ENCODE peak calls at places on chromosomes 3 and 15, in six cellular contexts. E, A, U, P, Q and T are unnamed samples.

GRCh38 chr15:99446565-99447496 is 119.0 kb upstream of the MEF2A start:
- DNase-seq in P (peak; percentile 32), U (no peak), A (peak; percentile 61), Q (peak; percentile 53), E (peak; percentile 4), T (no peak)

GRCh38 chr3:170485696-170486095 is 67.0 kb downstream of the CLDN11 start:
- DNase-seq in E (no peak), U (no peak), Q (no peak), P (no peak), A (no peak), T (no peak)

GRCh38 chr3:117526485-117527079 is 817.0 kb downstream of the TUSC7 start:
- DNase-seq in P (peak; percentile 66), A (no peak), U (no peak), Q (no peak), E (no peak), T (no peak)

GRCh38 chr3:174495231-174495755 is 363.8 kb upstream of the NAALADL2 start:
- DNase-seq in E (no peak), P (no peak), U (no peak), Q (no peak), A (no peak), T (no peak)

GRCh38 chr3:35733276-35733675 is 94.0 kb downstream of the ARPP21 start:
- DNase-seq in Q (no peak), U (no peak), P (no peak), E (no peak), A (no peak), T (no peak)

GRCh38 chr15:43553021-43553420 is 35.6 kb downstream of the MAP1A start:
- DNase-seq in U (no peak), E (no peak), P (no peak), Q (no peak), A (no peak), T (no peak)

GRCh38 chr15:95446854-95447253 is 883.6 kb upstream of the NR2F2 start:
- DNase-seq in E (no peak), P (no peak), A (no peak), U (no peak), Q (no peak), T (no peak)

GRCh38 chr3:622314-622713 is 425.8 kb downstream of the CHL1 start:
- DNase-seq in U (no peak), A (no peak), P (no peak), Q (no peak), E (no peak), T (no peak)

GRCh38 chr3:11637901-11638668 is 5.6 kb downstream of the VGLL4 start:
- DNase-seq in Q (no peak), E (no peak), U (no peak), P (no peak), A (no peak), T (no peak)

GRCh38 chr3:13710251-13710650 is 161.3 kb downstream of the FBLN2 start:
- DNase-seq in E (no peak), A (no peak), Q (peak; percentile 21), U (no peak), P (no peak), T (no peak)

GRCh38 chr3:27669505-27670085 is 52.5 kb downstream of the EOMES start:
- DNase-seq in U (no peak), A (no peak), Q (no peak), P (no peak), E (no peak), T (no peak)

GRCh38 chr3:113912551-113913246 is 35.1 kb upstream of the ZDHHC23 start:
- DNase-seq in A (no peak), U (no peak), Q (no peak), P (peak; percentile 65), E (no peak), T (no peak)
- H3K4me3 ChIP-seq in A (no peak overlapping the region), U (no peak overlapping the region), Q (no peak overlapping the region), P (no peak overlapping the region), E (no peak overlapping the region), T (no peak overlapping the region)

GRCh38 chr15:79023918-79024317 is 66.7 kb downstream of the RASGRF1 start:
- DNase-seq in U (no peak), Q (no peak), E (no peak), A (no peak), P (no peak), T (no peak)
- TF ChIP-seq CTCF in U (no peak), Q (no peak), E (no peak), A (no peak), P (no peak), T (no peak)

GRCh38 chr3:86950717-86951116 is 40.2 kb downstream of the VGLL3 start:
- DNase-seq in P (no peak), A (no peak), Q (no peak), U (no peak), E (no peak), T (no peak)
- H3K4me1 ChIP-seq in P (peaks cover 5% of the 10 kb centered on the region), A (no peaks in the 10 kb centered on the region), Q (peaks cover 10% of the 10 kb centered on the region), U (no peaks in the 10 kb centered on the region), E (no peaks in the 10 kb centered on the region), T (peaks cover 5% of the 10 kb centered on the region)

GRCh38 chr15:90529008-90529368 is 735 bp upstream of the CRTC3 start:
- DNase-seq in U (no peak), A (no peak), E (no peak), P (no peak), Q (no peak), T (no peak)
- H3K4me3 ChIP-seq in U (peak overlapping the region; percentile 89), A (no peak overlapping the region), E (peak overlapping the region; percentile 53), P (no peak overlapping the region), Q (peak overlapping the region; percentile 73), T (peak overlapping the region; percentile 67)

GRCh38 chr3:186356152-186356551 is 5.9 kb downstream of the DGKG start:
- DNase-seq in U (no peak), P (no peak), E (peak; percentile 13), Q (no peak), A (no peak), T (no peak)
- TF ChIP-seq CTCF in U (no peak), P (no peak), E (no peak), Q (no peak), A (no peak), T (no peak)

GRCh38 chr3:134251731-134252391 is 1.2 kb upstream of the RYK start:
- DNase-seq in A (peak; percentile 33), Q (no peak), P (no peak), U (no peak), E (peak; percentile 33), T (no peak)
- H3K4me1 ChIP-seq in A (peaks cover 16% of the 10 kb centered on the region), Q (peaks cover 46% of the 10 kb centered on the region), P (peaks cover 24% of the 10 kb centered on the region), U (peaks cover 16% of the 10 kb centered on the region), E (peaks cover 14% of the 10 kb centered on the region), T (peaks cover 4% of the 10 kb centered on the region)

GRCh38 chr3:125163739-125164601 is 48.6 kb downstream of the SLC12A8 start:
- DNase-seq in P (no peak), E (no peak), A (peak; percentile 58), U (no peak), Q (no peak), T (peak; percentile 73)
- H3K4me3 ChIP-seq in P (no peak overlapping the region), E (no peak overlapping the region), A (no peak overlapping the region), U (no peak overlapping the region), Q (no peak overlapping the region), T (no peak overlapping the region)